ENCODE peak calls at places on chromosomes 2 and 18, in seven cellular contexts. M is SJSA1; Y is CD4-positive, alpha-beta memory T cell; E is dorsolateral prefrontal cortex; C is uterus; B is AG04449; V is heart left ventricle. U is an unnamed sample.

GRCh38 chr2:234770081-234770506 is 181.7 kb upstream of the SH3BP4 start:
- DNase-seq in M (no peak), Y (no peak), E (no peak), C (no peak), B (no peak), V (peak; percentile 58), U (no peak)

GRCh38 chr18:9996104-9996503 is 82.3 kb downstream of the VAPA start:
- DNase-seq in M (no peak), Y (no peak), E (no peak), C (no peak), B (no peak), V (no peak), U (no peak)

GRCh38 chr2:37632310-37632709 is 39.1 kb downstream of the CDC42EP3 start:
- DNase-seq in M (no peak), Y (no peak), E (no peak), C (no peak), B (no peak), V (no peak), U (no peak)

GRCh38 chr2:232876071-232876977 is 6.3 kb downstream of the SNORC start:
- DNase-seq in M (no peak), Y (peak; percentile 24), E (no peak), C (no peak), B (no peak), V (no peak), U (no peak)

GRCh38 chr18:8951491-8951890 is 151.0 kb upstream of the NDUFV2 start:
- DNase-seq in M (no peak), Y (no peak), E (no peak), C (no peak), B (no peak), V (no peak), U (no peak)

GRCh38 chr2:128300621-128301020 is 18.0 kb downstream of the HS6ST1 start:
- DNase-seq in M (peak; percentile 71), Y (no peak), E (no peak), C (no peak), B (no peak), V (no peak), U (no peak)

GRCh38 chr2:132891456-132891855 is 221.5 kb upstream of the LYPD1 start:
- DNase-seq in M (no peak), Y (no peak), E (no peak), C (no peak), B (no peak), V (no peak), U (no peak)

GRCh38 chr2:134011936-134012586 is 241.8 kb upstream of the MGAT5 start:
- DNase-seq in M (no peak), Y (no peak), E (no peak), C (no peak), B (no peak), V (no peak), U (no peak)

GRCh38 chr2:16726147-16726546 is 60.5 kb upstream of the CYRIA start:
- DNase-seq in M (no peak), Y (no peak), E (no peak), C (no peak), B (no peak), V (no peak), U (no peak)
- H3K4me3 ChIP-seq in M (no peak overlapping the region), Y (no peak overlapping the region), E (no peak overlapping the region), C (no peak overlapping the region), B (no peak overlapping the region), V (no peak overlapping the region), U (no peak overlapping the region)

GRCh38 chr2:201419986-201420385 is 31.3 kb downstream of the TRAK2 start:
- DNase-seq in M (no peak), Y (no peak), E (no peak), C (no peak), B (no peak), V (no peak), U (no peak)
- H3K4me3 ChIP-seq in M (no peak overlapping the region), Y (no peak overlapping the region), E (no peak overlapping the region), C (no peak overlapping the region), B (no peak overlapping the region), V (no peak overlapping the region), U (no peak overlapping the region)

GRCh38 chr2:180324191-180324590 is 317.1 kb upstream of the CWC22 start:
- DNase-seq in M (no peak), Y (no peak), E (no peak), C (no peak), B (no peak), V (no peak), U (no peak)

GRCh38 chr2:180322781-180323180 is 315.7 kb upstream of the CWC22 start:
- DNase-seq in M (no peak), Y (no peak), E (no peak), C (no peak), B (no peak), V (no peak), U (no peak)

GRCh38 chr2:180328795-180329422 is 321.8 kb upstream of the CWC22 start:
- DNase-seq in M (no peak), Y (no peak), E (no peak), C (no peak), B (no peak), V (no peak), U (no peak)

DNA sequence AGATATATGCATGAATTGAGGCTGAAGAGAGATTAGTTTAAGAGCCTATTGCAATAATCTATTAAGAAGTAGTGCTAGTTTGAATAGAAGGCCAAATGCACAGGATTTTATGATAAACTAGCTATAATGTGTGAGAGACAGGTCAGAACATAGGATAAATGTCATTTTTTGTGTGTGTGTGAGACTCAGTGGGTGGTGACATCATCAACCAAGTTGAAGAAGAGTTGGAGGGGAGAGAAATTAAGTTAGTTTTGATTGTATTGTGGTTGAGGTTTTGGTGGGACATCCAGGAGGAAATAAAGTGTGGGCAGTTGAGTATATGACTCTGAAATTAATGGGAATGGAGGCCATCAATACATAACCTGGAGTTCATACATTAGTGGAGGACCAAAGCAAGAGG is 320.1 kb upstream of the CWC22 start:
- DNase-seq in M (no peak), Y (no peak), E (no peak), C (no peak), B (no peak), V (no peak), U (no peak)
- H3K4me3 ChIP-seq in M (no peak overlapping the region), Y (no peak overlapping the region), E (no peak overlapping the region), C (no peak overlapping the region), B (no peak overlapping the region), V (no peak overlapping the region), U (no peak overlapping the region)

DNA sequence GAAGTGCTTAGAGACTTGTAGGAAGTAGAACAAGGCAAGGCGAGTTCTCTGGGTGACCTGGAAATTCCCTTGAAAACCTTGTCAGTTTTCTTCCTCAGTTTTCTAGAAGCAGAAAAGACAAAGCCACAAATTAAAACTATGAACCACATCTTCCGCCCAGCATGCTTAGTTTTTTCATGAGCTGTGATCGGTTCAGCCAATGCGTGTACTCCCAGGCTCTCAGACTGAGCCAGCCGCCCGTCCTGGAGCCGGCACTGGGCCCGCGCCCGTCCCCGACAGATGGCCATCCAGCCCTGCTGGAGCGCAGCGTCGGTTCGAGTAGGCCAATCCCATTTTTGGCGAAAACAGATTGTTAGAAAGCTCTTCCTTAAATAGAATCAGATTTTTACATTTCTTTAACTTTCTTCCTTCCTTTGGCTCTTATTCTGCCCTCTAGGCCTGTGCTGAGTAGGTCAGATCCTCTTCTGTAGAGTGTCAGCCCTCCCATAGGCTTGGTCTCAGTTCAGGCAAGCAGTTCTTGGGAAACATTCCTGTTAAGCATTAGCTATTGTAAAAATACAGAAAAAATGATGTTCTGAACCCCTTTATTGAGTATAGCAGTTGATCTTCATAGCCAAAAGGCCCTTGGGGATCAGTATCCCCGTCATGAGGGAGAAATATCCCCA is 112.5 kb downstream of the NCK2 start:
- DNase-seq in M (no peak), Y (peak; percentile 51), E (peak; percentile 75), C (no peak), B (no peak), V (no peak), U (no peak)
- H3K4me3 ChIP-seq in M (no peak overlapping the region), Y (peak overlapping the region; percentile 34), E (no peak overlapping the region), C (no peak overlapping the region), B (no peak overlapping the region), V (no peak overlapping the region), U (no peak overlapping the region)

DNA sequence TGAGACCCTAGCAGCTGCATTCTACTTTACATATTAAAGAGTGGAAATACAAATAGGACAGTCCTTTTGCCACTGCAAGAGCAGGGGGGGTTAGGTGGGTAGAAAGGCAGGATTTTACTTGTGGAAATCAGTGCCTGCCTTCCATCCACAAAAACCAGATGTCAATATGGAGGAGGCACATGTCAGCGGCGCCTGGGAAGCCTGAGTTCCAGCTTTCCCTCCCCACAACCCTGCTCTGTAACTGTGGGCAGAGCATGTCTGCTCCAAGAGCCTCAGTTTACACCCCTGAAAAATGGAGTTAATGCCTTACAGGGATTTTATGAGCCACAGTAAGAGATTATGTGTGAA is 32.9 kb downstream of the STEAP3 start:
- DNase-seq in M (no peak), Y (no peak), E (no peak), C (no peak), B (no peak), V (no peak), U (no peak)
- H3K4me3 ChIP-seq in M (no peak overlapping the region), Y (no peak overlapping the region), E (no peak overlapping the region), C (no peak overlapping the region), B (no peak overlapping the region), V (no peak overlapping the region), U (no peak overlapping the region)

GRCh38 chr18:3624546-3624817 is 174.5 kb downstream of the TGIF1 start:
- DNase-seq in M (no peak), Y (no peak), E (no peak), C (no peak), B (no peak), V (no peak), U (no peak)
- H3K4me3 ChIP-seq in M (peak overlapping the region; percentile 15), Y (no peak overlapping the region), E (no peak overlapping the region), C (no peak overlapping the region), B (peak overlapping the region; percentile 51), V (no peak overlapping the region), U (peak overlapping the region; percentile 28)

GRCh38 chr18:25322806-25323205 is 29.2 kb downstream of the ZNF521 start:
- DNase-seq in M (no peak), Y (no peak), E (no peak), C (no peak), B (no peak), V (no peak), U (no peak)

GRCh38 chr18:25321869-25322268 is 30.1 kb downstream of the ZNF521 start:
- DNase-seq in M (no peak), Y (no peak), E (no peak), C (no peak), B (no peak), V (no peak), U (no peak)

GRCh38 chr18:25327631-25328030 is 24.3 kb downstream of the ZNF521 start:
- DNase-seq in M (no peak), Y (no peak), E (no peak), C (no peak), B (no peak), V (no peak), U (no peak)

GRCh38 chr18:25329783-25330182 is 22.2 kb downstream of the ZNF521 start:
- DNase-seq in M (no peak), Y (no peak), E (no peak), C (no peak), B (no peak), V (no peak), U (no peak)

GRCh38 chr18:25326231-25327042 is 25.5 kb downstream of the ZNF521 start:
- DNase-seq in M (no peak), Y (no peak), E (no peak), C (no peak), B (no peak), V (no peak), U (no peak)
- H3K4me3 ChIP-seq in M (no peak overlapping the region), Y (no peak overlapping the region), E (no peak overlapping the region), C (no peak overlapping the region), B (no peak overlapping the region), V (no peak overlapping the region), U (no peak overlapping the region)